ENCODE peak calls at places on chromosomes 7 and 10, in four cellular contexts. M is Peyer's patch, V is sigmoid colon, H is spleen. A is an unnamed sample. For H3K36me3, the result is how much of the 10 kb centered on the place peaks cover.

GRCh38 chr7:38731195-38731594 is 100.0 kb upstream of the AMPH start:
- DNase-seq in M (no peak), V (no peak), H (no peak), A (no peak)

GRCh38 chr10:68989317-68989990 is 851 bp downstream of the KIFBP start:
- DNase-seq in M (no peak), V (no peak), H (no peak), A (no peak)

GRCh38 chr10:71292624-71293445 is 26.2 kb upstream of the SLC29A3 start:
- DNase-seq in M (no peak), V (no peak), H (no peak), A (no peak)

GRCh38 chr7:17462059-17462695 is 163.7 kb downstream of the AHR start:
- DNase-seq in M (no peak), V (no peak), H (no peak), A (no peak)

GRCh38 chr10:131513445-131513844 is 201.9 kb upstream of the TCERG1L start:
- DNase-seq in M (no peak), V (no peak), H (no peak), A (no peak)

GRCh38 chr7:142811154-142811737 is 40.5 kb downstream of the PRSS2 start:
- DNase-seq in M (no peak), V (no peak), H (no peak), A (no peak)

GRCh38 chr10:111335826-111336225 is 259.0 kb downstream of the ADRA2A start:
- DNase-seq in M (no peak), V (no peak), H (no peak), A (no peak)

GRCh38 chr7:69738396-69738889 is 140.2 kb downstream of the AUTS2 start:
- DNase-seq in M (no peak), V (no peak), H (no peak), A (no peak)

GRCh38 chr7:23387583-23387982 is 82.7 kb downstream of the IGF2BP3 start:
- DNase-seq in M (no peak), V (no peak), H (no peak), A (no peak)

GRCh38 chr7:23380961-23381360 is 81.8 kb downstream of the MALSU1 start:
- DNase-seq in M (no peak), V (no peak), H (no peak), A (no peak)

GRCh38 chr7:23380556-23380955 is 81.4 kb downstream of the MALSU1 start:
- DNase-seq in M (no peak), V (no peak), H (no peak), A (no peak)

GRCh38 chr7:23383225-23383624 is 84.1 kb downstream of the MALSU1 start:
- DNase-seq in M (no peak), V (no peak), H (no peak), A (no peak)

GRCh38 chr7:23385120-23385519 is 85.2 kb downstream of the IGF2BP3 start:
- DNase-seq in M (no peak), V (no peak), H (no peak), A (no peak)
- H3K36me3 ChIP-seq in M (under half), V (under half), H (under half), A (under half)

GRCh38 chr7:130867581-130868136 is 133.7 kb upstream of the KLF14 start:
- DNase-seq in M (no peak), V (no peak), H (no peak), A (no peak)
- TF ChIP-seq POLR2A in M (no peak), V (no peak), H (no peak), A (no peak)

DNA sequence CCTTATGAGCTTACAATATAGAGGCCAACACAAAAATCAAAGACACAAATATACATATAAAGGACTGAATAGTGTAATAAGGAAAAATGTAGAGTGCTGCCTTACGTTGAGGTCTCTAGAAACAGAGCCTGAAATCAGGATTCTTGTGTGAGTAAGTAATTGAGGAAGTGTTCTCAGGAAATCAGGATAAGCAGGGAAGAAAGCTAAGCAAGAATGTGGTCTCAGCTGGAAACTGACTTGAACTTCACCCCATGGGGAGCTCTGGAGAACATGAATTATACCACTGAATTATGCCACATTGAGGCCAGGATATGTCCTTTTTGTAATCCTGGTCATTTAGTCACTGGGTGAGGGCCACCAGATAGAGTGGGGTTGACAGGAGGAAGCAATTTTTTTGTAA is 191.9 kb downstream of the ETV1 start:
- DNase-seq in M (no peak), V (no peak), H (no peak), A (no peak)
- H3K36me3 ChIP-seq in M (under half), V (under half), H (under half), A (under half)

DNA sequence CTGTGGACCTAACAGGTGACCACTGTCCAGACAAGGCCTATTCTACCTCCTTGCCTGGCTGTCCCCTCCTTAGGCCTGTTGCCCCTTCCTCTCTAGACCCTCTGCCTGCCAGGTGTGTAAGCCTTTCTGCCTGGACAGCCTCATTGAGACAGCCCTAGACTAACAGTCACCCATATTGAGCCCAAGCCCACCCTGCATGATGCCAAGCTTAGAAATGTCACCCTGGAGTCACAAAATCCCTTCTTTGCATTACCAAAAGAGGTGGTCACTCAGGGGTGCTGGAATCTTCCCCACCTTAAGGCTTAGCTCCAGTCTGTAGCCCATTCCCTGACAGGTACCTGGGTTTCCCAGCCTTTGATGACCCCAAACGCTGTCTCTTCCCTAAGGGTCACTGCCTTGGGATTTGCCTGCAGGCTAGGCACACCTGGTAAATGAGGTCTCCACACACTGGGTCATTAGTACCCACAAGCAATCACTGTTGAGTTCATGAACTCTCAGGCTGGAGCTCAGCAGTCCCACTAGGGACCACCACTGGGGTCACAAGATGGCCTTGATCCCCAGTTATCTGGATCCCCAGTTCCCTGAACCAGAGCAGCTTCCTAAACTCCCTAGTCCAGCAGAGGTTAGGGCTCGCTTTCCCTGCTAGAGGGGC is 54.9 kb upstream of the CAMK2B start:
- DNase-seq in M (no peak), V (no peak), H (peak), A (peak)
- TF ChIP-seq POLR2A in M (no peak), V (no peak), H (no peak), A (no peak)